ENCODE peak calls at places on chromosomes 11 and 22, in ten cellular contexts. I is NCI-H524 treated with DMSO at 0.1 percent for 48 hours; F is stimulated activated CD4-positive, alpha-beta T cell treated with anti-CD3 and anti-CD28 coated beads, Interleukin-12 subunit alpha, Interleukin-12 subunit beta, amount 100 ng/mL, for 4 hours; A is fibroblast of lung; Z is neuronal stem cell; Q is NCI-H460; X is ureter; E is brain microvascular endothelial cell; U is CD8-positive, alpha-beta T cell; N is ecto neural progenitor cell. S is an unnamed sample.

GRCh38 chr11:68855205-68855978 is 13.7 kb upstream of the CPT1A start:
- DNase-seq in U (peak; percentile 60), E (no peak), Z (no peak), X (no peak), A (no peak), Q (no peak), I (no peak), N (peak; percentile 61), F (no peak), S (peak; percentile 63)

GRCh38 chr11:33500865-33501479 is 199.7 kb downstream of the C11orf91 start:
- DNase-seq in X (no peak), I (no peak), N (no peak), Z (peak; percentile 62), U (no peak), F (no peak), Q (peak; percentile 26), E (peak; percentile 48), A (peak; percentile 67), S (peak; percentile 88)

GRCh38 chr11:74311352-74311926 is at the start of gene P4HA3:
- DNase-seq in I (no peak), F (peak; percentile 63), X (peak; percentile 72), N (peak; percentile 81), E (peak; percentile 21), A (peak; percentile 46), Q (peak; percentile 48), U (peak; percentile 55), Z (peak; percentile 39), S (peak; percentile 76)

GRCh38 chr11:119112314-119113020 is 5.3 kb downstream of the C2CD2L start:
- DNase-seq in I (no peak), X (no peak), F (no peak), U (no peak), N (no peak), Z (no peak), Q (no peak), E (no peak), A (no peak), S (no peak)

GRCh38 chr11:34256150-34256549 is 101.7 kb downstream of the ABTB2 start:
- DNase-seq in A (no peak), F (no peak), U (no peak), X (no peak), E (no peak), Z (no peak), N (no peak), Q (no peak), I (no peak), S (no peak)

GRCh38 chr11:15757299-15757698 is 599.0 kb downstream of the SOX6 start:
- DNase-seq in Z (no peak), Q (no peak), N (no peak), E (no peak), A (no peak), X (no peak), F (no peak), I (no peak), U (no peak), S (no peak)

GRCh38 chr22:22935546-22936157 is 48.0 kb downstream of the IGLL5 start:
- DNase-seq in Z (no peak), A (no peak), U (no peak), Q (no peak), I (no peak), X (no peak), E (no peak), N (no peak), F (no peak), S (no peak)

GRCh38 chr11:40388097-40388818 is 1071.2 kb downstream of the LRRC4C start:
- DNase-seq in Z (no peak), N (no peak), U (no peak), A (peak; percentile 34), Q (peak; percentile 75), X (no peak), E (no peak), I (no peak), F (no peak), S (no peak)

GRCh38 chr11:28257761-28258160 is 149.6 kb downstream of the METTL15 start:
- DNase-seq in Q (no peak), I (no peak), Z (no peak), F (no peak), E (peak; percentile 28), X (no peak), N (no peak), U (no peak), A (no peak), S (no peak)

GRCh38 chr11:11975201-11976092 is 33.0 kb downstream of the DKK3 start:
- DNase-seq in A (no peak), Q (no peak), U (peak; percentile 39), Z (no peak), I (peak; percentile 64), X (no peak), F (no peak), N (peak; percentile 34), E (no peak), S (no peak)

GRCh38 chr11:15849265-15849664 is 507.1 kb downstream of the SOX6 start:
- DNase-seq in I (no peak), Q (no peak), U (no peak), F (no peak), A (no peak), N (no peak), E (no peak), Z (no peak), X (no peak), S (no peak)

GRCh38 chr22:47125603-47126002 is 363.2 kb downstream of the TBC1D22A start:
- DNase-seq in X (no peak), E (no peak), U (no peak), F (no peak), N (no peak), Q (no peak), Z (no peak), I (no peak), A (peak; percentile 8), S (no peak)

GRCh38 chr11:80155412-80156017 is 714.7 kb upstream of the TENM4 start:
- DNase-seq in Q (peak; percentile 28), E (peak; percentile 40), N (no peak), Z (peak; percentile 12), A (peak; percentile 49), I (no peak), F (no peak), X (no peak), U (no peak), S (peak; percentile 70)

GRCh38 chr22:39237276-39238123 is 7.3 kb downstream of the PDGFB start:
- DNase-seq in Z (no peak), E (no peak), F (no peak), A (no peak), Q (no peak), I (no peak), U (no peak), N (no peak), X (no peak), S (no peak)

GRCh38 chr22:17303840-17304779 is 65.2 kb upstream of the CECR2 start:
- DNase-seq in Q (no peak), I (no peak), E (no peak), A (no peak), Z (no peak), X (peak; percentile 38), U (no peak), N (no peak), F (peak; percentile 37), S (no peak)

GRCh38 chr11:114209904-114210303 is 86.3 kb upstream of the NNMT start:
- DNase-seq in I (no peak), U (no peak), E (no peak), A (no peak), X (no peak), F (no peak), Q (no peak), N (no peak), Z (peak; percentile 47), S (peak; percentile 88)

GRCh38 chr11:112352907-112353306 is 92.2 kb upstream of the PLET1 start:
- DNase-seq in X (peak; percentile 7), I (no peak), N (no peak), A (no peak), E (no peak), F (no peak), Z (no peak), Q (no peak), U (no peak), S (no peak)

GRCh38 chr11:99489561-99489960 is 468.8 kb downstream of the CNTN5 start:
- DNase-seq in Q (no peak), I (no peak), X (no peak), A (peak; percentile 15), E (no peak), N (no peak), F (no peak), Z (no peak), U (no peak), S (no peak)

GRCh38 chr11:8728566-8728965 is 46.0 kb downstream of the RPL27A start:
- DNase-seq in U (no peak), F (no peak), X (no peak), Q (no peak), Z (no peak), A (peak; percentile 65), I (no peak), N (no peak), E (peak; percentile 49), S (no peak)

GRCh38 chr11:130371004-130371590 is 56.4 kb upstream of the ZBTB44 start:
- DNase-seq in I (no peak), A (no peak), U (no peak), N (no peak), E (no peak), Z (no peak), F (no peak), X (no peak), Q (no peak), S (no peak)

GRCh38 chr11:68216171-68216938 is 3.3 kb upstream of the KMT5B start:
- DNase-seq in I (no peak), Q (no peak), F (no peak), E (no peak), N (no peak), Z (no peak), U (no peak), X (no peak), A (no peak), S (peak; percentile 56)

GRCh38 chr22:22616636-22617035 is 27.8 kb upstream of the GGTLC2 start:
- DNase-seq in X (no peak), Q (no peak), F (peak; percentile 11), N (no peak), E (no peak), I (no peak), U (no peak), A (no peak), Z (no peak), S (no peak)

GRCh38 chr11:119195680-119196079 is 10.4 kb downstream of the NHERF4 start:
- DNase-seq in F (no peak), Z (no peak), Q (peak; percentile 4), E (peak; percentile 69), U (no peak), N (peak; percentile 62), A (peak; percentile 50), I (no peak), X (no peak), S (peak; percentile 58)

GRCh38 chr11:2584812-2585565 is 114.8 kb downstream of the KCNQ1OT1 start:
- DNase-seq in X (no peak), Q (no peak), U (no peak), E (no peak), N (no peak), F (no peak), Z (no peak), A (no peak), I (no peak), S (no peak)

GRCh38 chr11:119783466-119784400 is 54.7 kb upstream of the NECTIN1 start:
- DNase-seq in Z (no peak), Q (no peak), E (peak; percentile 13), A (no peak), U (no peak), N (no peak), X (no peak), F (no peak), I (no peak), S (no peak)

GRCh38 chr22:39220897-39221850 is 23.6 kb downstream of the PDGFB start:
- DNase-seq in F (no peak), E (no peak), A (peak; percentile 73), I (no peak), Z (no peak), Q (no peak), X (no peak), U (peak; percentile 19), N (no peak), S (no peak)

GRCh38 chr11:16080688-16081388 is 275.5 kb downstream of the SOX6 start:
- DNase-seq in F (no peak), I (no peak), U (no peak), Z (no peak), E (no peak), A (no peak), X (no peak), Q (no peak), N (no peak), S (no peak)

GRCh38 chr11:2750101-2750509 is 50.3 kb upstream of the KCNQ1OT1 start:
- DNase-seq in U (no peak), F (no peak), E (no peak), A (no peak), X (no peak), Z (no peak), N (no peak), Q (no peak), I (no peak), S (no peak)